ENCODE peak calls at places on chromosomes 6 and 20, in four cellular contexts. One of them, this sample, is unnamed.

GRCh38 chr6:155493694-155494143 is 38.1 kb upstream of the NOX3 start:
- DNase-seq in K562: no peak
- DNase-seq in GM12878: peak
- DNase-seq in HepG2: peak
- DNase-seq in this sample: no peak

GRCh38 chr6:169783971-169784930 is 32.8 kb downstream of the ERMARD start:
- DNase-seq in HepG2: no peak
- DNase-seq in K562: no peak
- DNase-seq in GM12878: no peak
- DNase-seq in this sample: peak

GRCh38 chr20:37484386-37484785 is 36.7 kb upstream of the NNAT start:
- DNase-seq in GM12878: no peak
- DNase-seq in K562: no peak
- DNase-seq in HepG2: no peak
- DNase-seq in this sample: no peak

GRCh38 chr6:31765910-31766794 is 3.7 kb downstream of the SAPCD1 start:
- DNase-seq in GM12878: no peak
- DNase-seq in K562: no peak
- DNase-seq in HepG2: peak
- DNase-seq in this sample: peak

GRCh38 chr6:143805832-143806281 is 37.3 kb upstream of the LTV1 start:
- DNase-seq in K562: peak
- DNase-seq in HepG2: no peak
- DNase-seq in GM12878: no peak
- DNase-seq in this sample: no peak

GRCh38 chr6:16505711-16506362 is 255.4 kb downstream of the ATXN1 start:
- DNase-seq in GM12878: no peak
- DNase-seq in K562: no peak
- DNase-seq in HepG2: no peak
- DNase-seq in this sample: no peak

GRCh38 chr6:79250559-79250958 is 16.1 kb upstream of the HMGN3 start:
- DNase-seq in HepG2: no peak
- DNase-seq in K562: no peak
- DNase-seq in GM12878: no peak
- DNase-seq in this sample: no peak

GRCh38 chr20:45343867-45344721 is 4.1 kb downstream of the SDC4 start:
- DNase-seq in HepG2: peak
- DNase-seq in K562: peak
- DNase-seq in GM12878: no peak
- DNase-seq in this sample: no peak

GRCh38 chr20:38723982-38724602 is at the start of gene SLC32A1:
- DNase-seq in HepG2: no peak
- DNase-seq in GM12878: no peak
- DNase-seq in K562: no peak
- DNase-seq in this sample: peak

DNA sequence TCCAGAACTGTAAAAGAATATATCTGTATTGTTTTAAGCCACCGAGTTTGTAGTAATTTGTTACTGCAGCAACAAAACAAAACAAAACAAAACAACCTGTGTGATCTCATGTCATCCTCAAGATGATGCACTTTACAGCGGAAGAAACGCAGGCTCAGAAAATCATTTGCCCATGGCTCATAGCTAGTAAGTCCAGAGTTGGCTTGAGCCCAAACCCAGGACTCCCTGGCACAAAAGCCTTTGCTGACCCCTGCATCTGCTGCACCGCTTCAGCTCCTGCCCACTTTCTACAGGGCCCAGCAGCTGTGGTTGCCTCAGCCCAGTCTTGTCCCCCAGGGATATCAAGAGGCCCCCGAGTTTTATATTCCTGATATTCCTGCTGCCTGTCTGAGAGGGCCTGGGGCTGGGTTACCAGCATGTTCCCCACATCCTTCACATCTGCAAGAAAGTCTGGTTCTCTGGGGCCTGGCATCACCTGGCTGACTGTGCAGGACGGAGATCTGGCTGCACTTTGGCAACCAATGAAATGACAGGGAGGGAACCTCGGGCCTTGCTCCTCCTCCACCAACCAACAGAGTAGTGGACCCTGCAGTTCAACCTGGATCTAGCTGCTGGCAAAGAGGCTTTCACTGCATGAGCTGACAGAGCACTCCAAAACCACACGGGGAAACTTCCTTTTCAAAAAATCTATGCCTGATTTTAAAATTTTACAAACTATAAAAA is 56.8 kb downstream of the JPH2 start:
- DNase-seq in K562: no peak
- DNase-seq in GM12878: no peak
- DNase-seq in HepG2: no peak
- DNase-seq in this sample: no peak
- TF ChIP-seq CHD2 in K562: no peak
- TF ChIP-seq CHD2 in GM12878: no peak
- TF ChIP-seq CHD2 in HepG2: no peak
- TF ChIP-seq CHD2 in this sample: no peak

GRCh38 chr6:151808331-151809241 is 1.1 kb downstream of the ESR1 start:
- DNase-seq in GM12878: no peak
- DNase-seq in K562: no peak
- DNase-seq in HepG2: no peak
- DNase-seq in this sample: peak

GRCh38 chr6:151806757-151807512 is 547 bp upstream of the ESR1 start:
- DNase-seq in K562: no peak
- DNase-seq in HepG2: no peak
- DNase-seq in GM12878: no peak
- DNase-seq in this sample: peak

GRCh38 chr6:151805286-151805840 is 2.1 kb upstream of the ESR1 start:
- DNase-seq in K562: no peak
- DNase-seq in HepG2: no peak
- DNase-seq in GM12878: no peak
- DNase-seq in this sample: no peak

GRCh38 chr6:151804585-151805285 is 2.7 kb upstream of the ESR1 start:
- DNase-seq in HepG2: no peak
- DNase-seq in GM12878: no peak
- DNase-seq in K562: no peak
- DNase-seq in this sample: no peak

GRCh38 chr6:151807513-151808330 is at the start of gene ESR1:
- DNase-seq in HepG2: no peak
- DNase-seq in K562: no peak
- DNase-seq in GM12878: no peak
- DNase-seq in this sample: peak
- TF ChIP-seq EZH2 in HepG2: peak
- TF ChIP-seq EZH2 in K562: no peak
- TF ChIP-seq EZH2 in GM12878: no peak
- TF ChIP-seq EZH2 in this sample: peak

GRCh38 chr6:35024601-35025054 is 116.5 kb downstream of the TCP11 start:
- DNase-seq in GM12878: no peak
- DNase-seq in HepG2: peak
- DNase-seq in K562: peak
- DNase-seq in this sample: no peak
- TF ChIP-seq CHD2 in GM12878: no peak
- TF ChIP-seq CHD2 in HepG2: no peak
- TF ChIP-seq CHD2 in K562: no peak
- TF ChIP-seq CHD2 in this sample: no peak

DNA sequence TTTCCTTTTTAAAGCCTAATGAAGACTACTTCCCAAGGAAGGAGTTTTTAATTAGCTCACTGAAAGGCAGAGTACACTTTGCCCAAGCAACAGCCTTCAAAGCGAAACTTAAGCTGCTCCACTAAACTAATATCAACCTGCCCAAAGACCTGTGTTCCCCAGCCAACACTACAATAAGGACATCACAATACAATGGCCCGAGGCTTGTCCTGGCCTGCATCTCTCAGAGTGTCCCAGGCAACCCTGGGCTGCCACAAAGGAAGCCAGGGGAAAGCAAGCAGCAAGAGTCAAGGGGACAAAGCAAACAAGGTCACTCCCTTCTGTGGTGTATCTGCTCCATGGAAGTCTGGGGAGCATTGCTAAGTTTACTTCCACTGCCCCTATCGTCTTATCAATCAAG is 52.3 kb downstream of the PIGU start:
- DNase-seq in GM12878: no peak
- DNase-seq in HepG2: no peak
- DNase-seq in K562: no peak
- DNase-seq in this sample: no peak
- TF ChIP-seq EZH2 in GM12878: no peak
- TF ChIP-seq EZH2 in HepG2: no peak
- TF ChIP-seq EZH2 in K562: no peak
- TF ChIP-seq EZH2 in this sample: no peak

This sample was measured in H1.